ENCODE peak calls at places on chromosomes 4 and X, in eight cellular contexts. X, I, V, A, T, Z, C and K are unnamed samples.

GRCh38 chr4:148044889-148045352 is 313.0 kb downstream of the ARHGAP10 start:
- DNase-seq in Z (no peak), V (no peak), X (peak; percentile 45), T (no peak), A (no peak), C (no peak), I (no peak), K (no peak)

GRCh38 chr4:127781303-127782024 is 658 bp upstream of the HSPA4L start:
- DNase-seq in A (no peak), T (no peak), Z (peak; percentile 54), V (no peak), I (no peak), X (no peak), C (no peak), K (no peak)

GRCh38 chr4:89800012-89800516 is 36.9 kb downstream of the SNCA start:
- DNase-seq in Z (no peak), X (no peak), A (no peak), I (no peak), V (no peak), C (no peak), T (no peak), K (no peak)

GRCh38 chrX:15146515-15146914 is 123.4 kb downstream of the ASB9 start:
- DNase-seq in I (no peak), T (peak; percentile 47), V (peak; percentile 28), C (peak; percentile 48), X (no peak), A (no peak), Z (peak; percentile 1), K (no peak)

GRCh38 chrX:103356023-103356798 is at the start of gene TCEAL9:
- DNase-seq in I (no peak), V (peak; percentile 85), T (peak; percentile 64), A (peak; percentile 67), C (no peak), X (no peak), Z (peak; percentile 69), K (no peak)

GRCh38 chrX:9610774-9611392 is 146.0 kb downstream of the TBL1X start:
- DNase-seq in T (no peak), I (no peak), C (no peak), V (no peak), Z (no peak), X (no peak), A (no peak), K (no peak)

GRCh38 chr4:154741877-154742851 is 1.6 kb upstream of the LRAT start:
- DNase-seq in A (no peak), Z (no peak), V (no peak), T (no peak), X (peak; percentile 22), C (no peak), I (no peak), K (no peak)

GRCh38 chr4:3745886-3746656 is 20.1 kb upstream of the ADRA2C start:
- DNase-seq in V (peak; percentile 42), X (no peak), T (no peak), A (no peak), I (no peak), Z (no peak), C (no peak), K (no peak)

GRCh38 chr4:85939595-85939994 is 420.3 kb downstream of the MAPK10 start:
- DNase-seq in I (no peak), A (no peak), X (no peak), T (no peak), C (no peak), Z (no peak), V (no peak), K (no peak)

GRCh38 chrX:108224727-108225455 is 133.3 kb downstream of the ATG4A start:
- DNase-seq in C (peak; percentile 49), X (peak; percentile 20), I (no peak), Z (peak; percentile 45), A (no peak), V (peak; percentile 72), T (no peak), K (no peak)

GRCh38 chrX:70444326-70445196 is at the start of gene DLG3:
- DNase-seq in C (peak; percentile 38), I (no peak), A (peak; percentile 32), X (no peak), Z (peak; percentile 60), T (no peak), V (peak; percentile 69), K (no peak)

GRCh38 chr4:126051709-126052424 is 737.1 kb downstream of the FAT4 start:
- DNase-seq in V (no peak), Z (no peak), C (no peak), I (no peak), T (no peak), A (no peak), X (no peak), K (no peak)

GRCh38 chrX:70452143-70452733 is 7.6 kb downstream of the DLG3 start:
- DNase-seq in I (peak; percentile 42), A (peak; percentile 28), V (peak; percentile 76), X (peak; percentile 74), Z (peak; percentile 51), T (peak; percentile 69), C (peak; percentile 74), K (no peak)

GRCh38 chrX:10496345-10496965 is 123.9 kb downstream of the MID1 start:
- DNase-seq in T (no peak), V (no peak), A (no peak), I (no peak), Z (no peak), X (no peak), C (no peak), K (no peak)

GRCh38 chrX:41442824-41443560 is 4.2 kb upstream of the NYX start:
- DNase-seq in Z (no peak), I (no peak), X (no peak), V (no peak), C (no peak), A (no peak), T (no peak), K (no peak)

GRCh38 chrX:84153538-84153937 is 34.5 kb downstream of the RPS6KA6 start:
- DNase-seq in A (no peak), I (no peak), C (no peak), V (no peak), X (no peak), Z (no peak), T (no peak), K (no peak)

GRCh38 chr4:140099993-140100392 is 54.0 kb downstream of the MAML3 start:
- DNase-seq in Z (no peak), C (peak; percentile 71), X (no peak), A (no peak), V (peak; percentile 49), I (no peak), T (peak; percentile 53), K (peak; percentile 87)

GRCh38 chr4:76897522-76898384 is at the start of gene SOWAHB:
- DNase-seq in X (peak; percentile 63), A (peak; percentile 40), C (peak; percentile 30), V (peak; percentile 17), I (peak; percentile 19), T (peak; percentile 93), Z (peak; percentile 86), K (no peak)

GRCh38 chr4:61572160-61572559 is 372.0 kb downstream of the ADGRL3 start:
- DNase-seq in V (no peak), C (peak; percentile 3), T (no peak), X (no peak), Z (no peak), A (no peak), I (no peak), K (no peak)

GRCh38 chr4:61299316-61299715 is 99.2 kb downstream of the ADGRL3 start:
- DNase-seq in Z (no peak), I (no peak), X (no peak), C (no peak), T (no peak), V (no peak), A (no peak), K (no peak)

GRCh38 chr4:121462660-121463261 is 81.9 kb upstream of the QRFPR start:
- DNase-seq in I (no peak), A (no peak), C (peak; percentile 53), X (peak; percentile 35), Z (peak; percentile 29), T (peak; percentile 51), V (peak; percentile 77), K (peak; percentile 26)

GRCh38 chr4:147843162-147843561 is 111.3 kb downstream of the ARHGAP10 start:
- DNase-seq in A (no peak), T (peak; percentile 45), V (peak; percentile 64), Z (peak; percentile 0), X (peak; percentile 35), C (peak; percentile 56), I (no peak), K (no peak)

GRCh38 chr4:153222162-153222789 is 18.0 kb downstream of the TRIM2 start:
- DNase-seq in C (no peak), X (peak; percentile 51), Z (peak; percentile 51), A (peak; percentile 24), I (peak; percentile 4), V (peak; percentile 86), T (peak; percentile 77), K (no peak)

GRCh38 chrX:8731579-8732395 is at the start of gene ANOS1:
- DNase-seq in X (no peak), C (no peak), T (no peak), Z (peak; percentile 46), I (no peak), A (no peak), V (peak; percentile 69), K (no peak)

GRCh38 chr4:74364649-74365491 is at the start of gene EREG:
- DNase-seq in T (peak; percentile 42), X (peak; percentile 28), C (no peak), V (no peak), A (peak; percentile 6), I (no peak), Z (peak; percentile 1), K (no peak)

GRCh38 chr4:137664055-137664405 is 131.7 kb upstream of the PCDH18 start:
- DNase-seq in C (no peak), Z (no peak), V (no peak), I (no peak), A (no peak), T (no peak), X (no peak), K (no peak)

GRCh38 chr4:63505714-63506460 is 903.4 kb downstream of the TECRL start:
- DNase-seq in C (no peak), I (no peak), T (no peak), V (no peak), X (no peak), A (no peak), Z (no peak), K (no peak)

GRCh38 chr4:110637408-110638131 is 14.7 kb upstream of the PITX2 start:
- DNase-seq in V (peak; percentile 23), I (no peak), X (peak; percentile 22), Z (no peak), T (no peak), C (no peak), A (no peak), K (no peak)

GRCh38 chrX:110006826-110007375 is 4.0 kb downstream of the TMEM164 start:
- DNase-seq in V (peak; percentile 25), A (no peak), T (no peak), I (no peak), Z (no peak), C (no peak), X (no peak), K (no peak)

GRCh38 chr4:184792950-184793555 is 32.7 kb downstream of the ACSL1 start:
- DNase-seq in I (no peak), T (no peak), X (no peak), C (peak; percentile 76), V (no peak), A (no peak), Z (no peak), K (peak; percentile 98)